ENCODE peak calls at places on chromosomes 7 and 10, in five cellular contexts. N, I, K, Z and L are unnamed samples.

GRCh38 chr7:102260856-102261255 is 25.8 kb upstream of the SH2B2 start:
- DNase-seq in Z (peak; percentile 44), N (no peak), K (no peak), I (peak; percentile 71), L (peak; percentile 73)

GRCh38 chr7:139734395-139734794 is 43.4 kb downstream of the HIPK2 start:
- DNase-seq in I (peak; percentile 99), N (peak; percentile 84), Z (peak; percentile 100), K (peak; percentile 91), L (peak; percentile 100)

GRCh38 chr10:124745678-124746077 is 1.5 kb upstream of the FAM53B start:
- DNase-seq in K (peak; percentile 92), Z (peak; percentile 76), N (peak; percentile 97), I (peak; percentile 79), L (peak; percentile 77)

GRCh38 chr10:75683158-75683557 is 251.7 kb downstream of the LRMDA start:
- DNase-seq in N (peak; percentile 70), I (no peak), K (peak; percentile 45), Z (peak; percentile 51), L (no peak)

GRCh38 chr7:44158060-44158872 is 17.1 kb upstream of the MYL7 start:
- DNase-seq in K (no peak), I (no peak), Z (no peak), N (no peak), L (no peak)

GRCh38 chr10:24278519-24278889 is 69.6 kb downstream of the KIAA1217 start:
- DNase-seq in K (no peak), Z (no peak), I (no peak), N (no peak), L (no peak)

GRCh38 chr7:155119801-155120382 is 49.8 kb downstream of the HTR5A start:
- DNase-seq in Z (no peak), K (no peak), N (no peak), I (peak; percentile 2), L (no peak)

GRCh38 chr7:106600569-106601373 is 60.2 kb downstream of the CCDC71L start:
- DNase-seq in K (no peak), I (no peak), N (no peak), Z (no peak), L (peak; percentile 27)

GRCh38 chr7:96887426-96887825 is 117.9 kb upstream of the DLX6 start:
- DNase-seq in Z (no peak), N (peak; percentile 83), I (no peak), K (peak; percentile 97), L (peak; percentile 23)

GRCh38 chr10:22301193-22301592 is 15.0 kb upstream of the COMMD3 start:
- DNase-seq in K (no peak), Z (no peak), N (no peak), I (no peak), L (no peak)

GRCh38 chr7:8637322-8637721 is 203.9 kb downstream of the NXPH1 start:
- DNase-seq in I (no peak), Z (no peak), K (no peak), N (no peak), L (no peak)

GRCh38 chr7:41027428-41028115 is 675.3 kb downstream of the INHBA start:
- DNase-seq in Z (peak; percentile 64), I (peak; percentile 96), N (peak; percentile 79), K (peak; percentile 84), L (peak; percentile 96)

GRCh38 chr10:121527690-121528089 is 70.6 kb downstream of the FGFR2 start:
- DNase-seq in K (peak; percentile 78), I (peak; percentile 54), Z (peak; percentile 22), N (peak; percentile 85), L (peak; percentile 7)

GRCh38 chr7:35389636-35390035 is 135.7 kb upstream of the TBX20 start:
- DNase-seq in K (peak; percentile 26), N (peak; percentile 54), Z (no peak), I (no peak), L (no peak)

GRCh38 chr7:151375530-151376217 is 34.1 kb downstream of the NUB1 start:
- DNase-seq in K (no peak), I (no peak), Z (no peak), N (no peak), L (no peak)
- TF ChIP-seq CTCF in K (no peak), I (no peak), Z (no peak), N (no peak), L (no peak)

DNA sequence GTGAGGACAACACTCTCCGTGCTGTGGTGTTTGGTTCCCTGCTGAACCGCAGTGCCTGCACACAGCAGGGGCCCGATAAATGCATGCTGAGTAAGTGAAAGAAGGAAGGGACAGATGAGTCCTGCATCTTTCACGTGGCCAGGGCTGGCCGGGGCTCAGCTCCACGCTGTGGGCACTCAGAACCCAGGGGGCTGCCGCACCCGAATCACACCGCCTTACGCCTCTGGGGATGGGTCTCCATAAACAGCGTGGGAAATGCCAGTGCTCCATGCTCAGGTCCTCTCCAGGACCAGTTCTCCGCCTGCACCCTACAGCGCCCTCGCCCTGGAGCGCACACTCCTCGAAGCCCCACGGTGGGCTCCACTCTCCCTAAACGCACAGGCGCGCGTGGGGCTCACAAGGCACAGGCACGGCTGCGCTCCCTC is 38.1 kb downstream of the RASGEF1A start:
- DNase-seq in K (no peak), N (no peak), Z (no peak), I (no peak), L (no peak)
- H3K4me3 ChIP-seq in K (no peak overlapping the region), N (no peak overlapping the region), Z (no peak overlapping the region), I (no peak overlapping the region), L (no peak overlapping the region)

GRCh38 chr10:119355930-119356329 is 148.6 kb downstream of the GRK5 start:
- DNase-seq in K (peak; percentile 4), I (peak; percentile 31), Z (no peak), N (no peak), L (peak; percentile 46)
- TF ChIP-seq CTCF in K (peak; percentile 22), I (peak; percentile 54), Z (peak; percentile 34), N (peak; percentile 37), L (peak; percentile 59)

DNA sequence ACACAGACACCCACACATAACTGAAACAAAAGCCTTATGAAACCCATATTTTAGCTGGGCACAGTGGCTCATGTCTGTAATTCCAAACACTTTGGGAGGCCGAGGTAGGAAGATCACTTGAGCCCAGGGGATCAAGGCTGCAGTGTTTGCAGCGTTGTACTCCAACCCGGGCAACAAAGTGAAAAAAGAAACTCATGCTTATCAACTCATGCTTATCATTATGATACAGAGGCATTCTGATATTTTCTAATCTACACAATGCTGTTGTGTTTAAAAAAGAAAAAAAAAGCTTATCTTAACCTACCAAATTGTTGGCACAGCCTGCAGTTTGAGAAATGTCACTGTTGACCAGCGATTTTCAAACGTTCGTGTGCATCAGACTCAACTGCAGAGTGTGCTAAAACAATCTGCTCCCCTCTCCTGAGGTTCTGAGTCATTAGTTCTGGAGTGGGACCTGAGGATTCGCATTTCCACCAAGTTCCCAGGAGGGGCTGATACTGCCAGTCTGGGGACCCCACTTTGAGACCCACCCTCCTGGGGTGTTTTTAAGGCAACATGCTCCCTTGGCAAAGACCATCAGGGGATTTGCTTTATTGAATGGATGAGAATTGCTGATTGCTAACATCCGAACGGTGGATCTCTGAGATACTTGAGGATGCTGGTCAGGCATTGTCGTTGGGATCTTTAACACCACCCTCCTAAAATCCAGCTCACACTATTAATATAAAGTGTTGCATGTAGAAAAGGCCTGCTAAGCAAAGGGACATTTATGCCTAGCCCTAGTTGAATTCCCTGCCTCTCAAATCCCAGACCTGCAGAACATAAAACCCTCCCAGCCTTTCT is 16.2 kb downstream of the CHST3 start:
- DNase-seq in N (no peak), I (no peak), K (no peak), Z (no peak), L (no peak)
- H3K4me3 ChIP-seq in N (no peak overlapping the region), I (no peak overlapping the region), K (no peak overlapping the region), Z (no peak overlapping the region), L (no peak overlapping the region)